ENCODE peak calls at places on chromosome 21, in six cellular contexts. X is NCI-H187, Y is endothelial cell, K is Right ventricle myocardium superior, E is cardiac muscle cell, R is AG08396. O is an unnamed sample.

GRCh38 chr21:27275294-27275927 is 308.5 kb upstream of the ADAMTS5 start:
- DNase-seq in R (peak), Y (no peak), K (no peak), E (no peak), X (no peak), O (no peak)

GRCh38 chr21:42307106-42307505 is 8.1 kb downstream of the TFF3 start:
- DNase-seq in Y (no peak), X (peak), E (no peak), K (no peak), R (no peak), O (no peak)

GRCh38 chr21:30354308-30355005 is 6.1 kb upstream of the KRTAP23-1 start:
- DNase-seq in E (no peak), Y (no peak), R (no peak), K (no peak), X (no peak), O (peak)

GRCh38 chr21:38765056-38765455 is 40.7 kb upstream of the ETS2 start:
- DNase-seq in K (no peak), R (no peak), X (no peak), Y (no peak), E (no peak), O (no peak)

GRCh38 chr21:46598563-46599250 is 6.2 kb downstream of the S100B start:
- DNase-seq in K (no peak), E (no peak), Y (no peak), R (no peak), X (no peak), O (no peak)

GRCh38 chr21:42646076-42646825 is 7.2 kb upstream of the PDE9A start:
- DNase-seq in X (no peak), Y (no peak), R (no peak), K (no peak), E (no peak), O (no peak)

GRCh38 chr21:44400791-44401385 is 47.5 kb downstream of the TRPM2 start:
- DNase-seq in K (no peak), E (no peak), X (no peak), Y (no peak), R (no peak), O (no peak)

GRCh38 chr21:17612023-17612564 is 607 bp downstream of the BTG3 start:
- DNase-seq in Y (peak), K (peak), E (peak), R (peak), X (peak), O (no peak)

GRCh38 chr21:41857771-41858300 is 21.3 kb downstream of the PRDM15 start:
- DNase-seq in R (no peak), K (no peak), Y (no peak), X (no peak), E (no peak), O (no peak)

GRCh38 chr21:26850116-26850643 is 5.0 kb upstream of the ADAMTS1 start:
- DNase-seq in X (no peak), E (no peak), K (no peak), R (peak), Y (no peak), O (peak)

GRCh38 chr21:44526096-44526997 is 13.6 kb downstream of the KRTAP10-1 start:
- DNase-seq in K (no peak), Y (no peak), X (no peak), R (no peak), E (no peak), O (no peak)

GRCh38 chr21:42102063-42102462 is 30.9 kb downstream of the UMODL1 start:
- DNase-seq in Y (no peak), X (no peak), R (no peak), K (no peak), E (no peak), O (no peak)

GRCh38 chr21:27713159-27714109 is 746.5 kb upstream of the ADAMTS5 start:
- DNase-seq in X (no peak), Y (no peak), R (no peak), K (no peak), E (no peak), O (no peak)

GRCh38 chr21:37877171-37877570 is 39.1 kb downstream of the KCNJ6 start:
- DNase-seq in K (no peak), R (no peak), X (no peak), Y (no peak), E (no peak), O (no peak)

GRCh38 chr21:41706678-41707077 is 60.2 kb downstream of the RIPK4 start:
- DNase-seq in X (no peak), E (peak), R (no peak), Y (no peak), K (no peak), O (peak)

GRCh38 chr21:26965567-26966359 is 1.1 kb downstream of the ADAMTS5 start:
- DNase-seq in K (peak), X (no peak), Y (peak), R (peak), E (peak), O (no peak)

GRCh38 chr21:33541756-33542639 is at the start of gene GART:
- DNase-seq in E (peak), Y (peak), R (peak), K (peak), X (peak), O (peak)

GRCh38 chr21:42120904-42121535 is 49.9 kb downstream of the UMODL1 start:
- DNase-seq in Y (no peak), X (no peak), R (no peak), K (no peak), E (no peak), O (no peak)

GRCh38 chr21:44382536-44382935 is 29.1 kb downstream of the TRPM2 start:
- DNase-seq in K (no peak), Y (no peak), R (no peak), X (no peak), E (no peak), O (no peak)

GRCh38 chr21:29233611-29234540 is 64.8 kb upstream of the BACH1 start:
- DNase-seq in R (no peak), E (no peak), X (no peak), K (no peak), Y (no peak), O (no peak)

GRCh38 chr21:34268493-34268892 is 95.3 kb upstream of the KCNE2 start:
- DNase-seq in Y (no peak), X (no peak), E (no peak), K (no peak), R (no peak), O (no peak)

GRCh38 chr21:21096956-21097355 is 98.7 kb downstream of the NCAM2 start:
- DNase-seq in K (no peak), Y (no peak), R (no peak), E (no peak), X (no peak), O (no peak)

GRCh38 chr21:18940791-18941190 is 537.2 kb upstream of the TMPRSS15 start:
- DNase-seq in R (no peak), E (no peak), Y (no peak), K (no peak), X (no peak), O (no peak)

GRCh38 chr21:26236281-26236680 is 65.7 kb upstream of the APP start:
- DNase-seq in X (no peak), R (no peak), E (no peak), K (no peak), Y (no peak), O (no peak)

GRCh38 chr21:26717146-26717739 is 128.0 kb downstream of the ADAMTS1 start:
- DNase-seq in E (peak), R (peak), X (no peak), Y (no peak), K (no peak), O (peak)

GRCh38 chr21:33197546-33197945 is 32.2 kb upstream of the IFNAR2 start:
- DNase-seq in X (no peak), E (peak), Y (no peak), K (no peak), R (no peak), O (no peak)

GRCh38 chr21:25563399-25564116 is 43.7 kb downstream of the MRPL39 start:
- DNase-seq in Y (no peak), X (no peak), E (no peak), R (no peak), K (no peak), O (no peak)

GRCh38 chr21:41939391-41939790 is 14.4 kb downstream of the C2CD2 start:
- DNase-seq in X (no peak), K (no peak), E (no peak), R (no peak), Y (no peak), O (no peak)

GRCh38 chr21:43311303-43311817 is 115.6 kb downstream of the SIK1 start:
- DNase-seq in R (no peak), Y (no peak), X (peak), K (peak), E (no peak), O (no peak)

GRCh38 chr21:33032434-33033047 is 6.8 kb downstream of the OLIG2 start:
- DNase-seq in K (no peak), R (no peak), E (no peak), X (no peak), Y (no peak), O (no peak)

GRCh38 chr21:44365967-44366585 is 12.7 kb downstream of the TRPM2 start:
- DNase-seq in X (no peak), Y (no peak), R (no peak), E (no peak), K (peak), O (no peak)

GRCh38 chr21:46254208-46254975 is 25.8 kb upstream of the LSS start:
- DNase-seq in Y (no peak), R (no peak), X (no peak), K (no peak), E (no peak), O (no peak)

GRCh38 chr21:36422279-36423098 is 37.3 kb downstream of the CHAF1B start:
- DNase-seq in R (peak), K (peak), X (peak), E (peak), Y (peak), O (peak)

GRCh38 chr21:37419228-37419906 is 52.8 kb downstream of the DYRK1A start:
- DNase-seq in K (no peak), E (no peak), X (no peak), Y (no peak), R (no peak), O (no peak)

GRCh38 chr21:35578831-35579470 is 481.4 kb downstream of the SETD4 start:
- DNase-seq in Y (no peak), K (no peak), E (no peak), X (no peak), R (no peak), O (peak)